ENCODE peak calls at places on chromosomes 16 and 17, in five cellular contexts. L, G, V, D and O are unnamed samples.
A peak's percentile ranks its signal among the peaks of the same experiment; 100 is the strongest.

GRCh38 chr17:47945529-47946508 is 4.4 kb downstream of the PNPO start:
- DNase-seq in L (no peak), G (no peak), V (no peak), D (no peak), O (no peak)

GRCh38 chr16:47213761-47214440 is 70.2 kb upstream of the NETO2 start:
- DNase-seq in L (no peak), G (no peak), V (no peak), D (no peak), O (no peak)

GRCh38 chr16:85396879-85397871 is 215.9 kb upstream of the GSE1 start:
- DNase-seq in L (peak; percentile 54), G (peak; percentile 76), V (no peak), D (no peak), O (no peak)

GRCh38 chr17:78359216-78359935 is 501 bp downstream of the SOCS3 start:
- DNase-seq in L (peak; percentile 51), G (no peak), V (no peak), D (no peak), O (no peak)

GRCh38 chr17:27549251-27549919 is 81.6 kb upstream of the LGALS9 start:
- DNase-seq in L (no peak), G (no peak), V (no peak), D (no peak), O (no peak)

GRCh38 chr16:84450176-84450865 is 54.1 kb downstream of the MEAK7 start:
- DNase-seq in L (no peak), G (no peak), V (no peak), D (no peak), O (no peak)

GRCh38 chr17:7618608-7619007 is 3.9 kb upstream of the FXR2 start:
- DNase-seq in L (no peak), G (no peak), V (no peak), D (no peak), O (no peak)

GRCh38 chr17:59377410-59377809 is 46.0 kb downstream of the YPEL2 start:
- DNase-seq in L (no peak), G (no peak), V (no peak), D (no peak), O (no peak)

GRCh38 chr17:77556408-77557068 is 402.0 kb upstream of the TNRC6C start:
- DNase-seq in L (no peak), G (no peak), V (no peak), D (no peak), O (no peak)

GRCh38 chr16:3012828-3013420 is at the start of gene CLDN9:
- DNase-seq in L (peak; percentile 75), G (no peak), V (no peak), D (peak; percentile 58), O (peak; percentile 54)

GRCh38 chr17:17035490-17035889 is 6.8 kb upstream of the MPRIP start:
- DNase-seq in L (no peak), G (no peak), V (no peak), D (no peak), O (no peak)
- H3K9me2 ChIP-seq in L (no peaks in the 10 kb centered on the region), G (no peaks in the 10 kb centered on the region), V (no peaks in the 10 kb centered on the region), D (no peaks in the 10 kb centered on the region), O (no peaks in the 10 kb centered on the region)

GRCh38 chr16:68377667-68378420 is 67.0 kb downstream of the PRMT7 start:
- DNase-seq in L (no peak), G (no peak), V (no peak), D (no peak), O (no peak)

GRCh38 chr16:68375801-68376536 is 65.2 kb downstream of the PRMT7 start:
- DNase-seq in L (no peak), G (no peak), V (no peak), D (no peak), O (no peak)

GRCh38 chr16:68374961-68375660 is 64.3 kb downstream of the PRMT7 start:
- DNase-seq in L (peak; percentile 43), G (no peak), V (no peak), D (no peak), O (no peak)

GRCh38 chr16:68377221-68377620 is 66.4 kb downstream of the PRMT7 start:
- DNase-seq in L (no peak), G (no peak), V (no peak), D (no peak), O (no peak)

GRCh38 chr16:68376590-68376989 is 65.8 kb downstream of the PRMT7 start:
- DNase-seq in L (no peak), G (no peak), V (no peak), D (no peak), O (no peak)
- H3K4me3 ChIP-seq in L (no peak overlapping the region), G (no peak overlapping the region), V (no peak overlapping the region), D (no peak overlapping the region), O (no peak overlapping the region)

GRCh38 chr17:80123791-80124190 is 22.4 kb downstream of the GAA start:
- DNase-seq in L (no peak), G (no peak), V (no peak), D (peak; percentile 84), O (no peak)

GRCh38 chr17:80119839-80120238 is 18.5 kb downstream of the GAA start:
- DNase-seq in L (no peak), G (no peak), V (no peak), D (no peak), O (no peak)

GRCh38 chr17:80122926-80123505 is 21.6 kb downstream of the GAA start:
- DNase-seq in L (no peak), G (no peak), V (no peak), D (no peak), O (no peak)

GRCh38 chr17:80124351-80124981 is 22.5 kb downstream of the EIF4A3 start:
- DNase-seq in L (peak; percentile 84), G (no peak), V (peak; percentile 29), D (peak; percentile 28), O (no peak)

GRCh38 chr17:80122026-80122575 is 20.7 kb downstream of the GAA start:
- DNase-seq in L (no peak), G (no peak), V (no peak), D (no peak), O (no peak)
- H3K9me2 ChIP-seq in L (no peaks in the 10 kb centered on the region), G (no peaks in the 10 kb centered on the region), V (no peaks in the 10 kb centered on the region), D (no peaks in the 10 kb centered on the region), O (no peaks in the 10 kb centered on the region)

DNA sequence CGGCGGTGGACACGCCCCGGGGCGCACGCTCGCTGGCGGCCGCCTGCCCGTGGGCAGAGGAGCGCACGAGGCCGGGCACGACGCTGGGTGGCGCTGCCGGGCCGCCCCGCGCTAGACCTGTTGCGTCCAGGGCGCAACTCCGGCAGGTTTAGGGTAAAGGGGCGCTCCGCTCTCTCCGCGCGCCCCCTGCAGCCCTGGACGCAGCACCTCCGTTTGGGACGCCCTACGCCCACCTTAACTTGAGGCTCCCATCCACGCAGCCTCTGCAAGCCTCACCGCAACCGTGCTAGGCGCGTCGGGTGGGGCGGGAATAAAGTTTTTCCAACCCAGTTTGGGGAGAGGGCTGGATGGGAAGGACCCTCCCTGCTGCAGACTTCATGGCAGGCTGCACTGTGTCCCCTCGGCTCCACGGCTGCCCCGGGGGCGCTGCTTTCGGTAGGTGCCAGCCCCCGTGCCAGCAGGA is 299 bp upstream of the SYT17 start:
- DNase-seq in L (peak; percentile 89), G (peak; percentile 57), V (peak; percentile 60), D (peak; percentile 79), O (peak; percentile 60)
- H3K4me3 ChIP-seq in L (peak overlapping the region; percentile 89), G (no peak overlapping the region), V (peak overlapping the region; percentile 78), D (peak overlapping the region; percentile 79), O (peak overlapping the region; percentile 51)

GRCh38 chr16:75629132-75629531 is 6.1 kb upstream of the ADAT1 start:
- DNase-seq in L (no peak), G (no peak), V (no peak), D (no peak), O (no peak)
- H3K9me2 ChIP-seq in L (no peaks in the 10 kb centered on the region), G (no peaks in the 10 kb centered on the region), V (no peaks in the 10 kb centered on the region), D (no peaks in the 10 kb centered on the region), O (no peaks in the 10 kb centered on the region)

GRCh38 chr17:4947010-4947410 is 1.3 kb downstream of the PFN1 start:
- DNase-seq in L (no peak), G (no peak), V (no peak), D (no peak), O (no peak)

GRCh38 chr17:4944554-4945175 is 3.7 kb downstream of the PFN1 start:
- DNase-seq in L (peak; percentile 23), G (peak; percentile 50), V (no peak), D (no peak), O (no peak)

GRCh38 chr17:4946312-4946976 is 1.9 kb downstream of the PFN1 start:
- DNase-seq in L (no peak), G (peak; percentile 23), V (no peak), D (no peak), O (no peak)

GRCh38 chr17:4945176-4945943 is 3.0 kb downstream of the PFN1 start:
- DNase-seq in L (peak; percentile 53), G (peak; percentile 46), V (peak; percentile 82), D (peak; percentile 93), O (peak; percentile 61)

GRCh38 chr17:4945944-4946280 is 2.4 kb downstream of the PFN1 start:
- DNase-seq in L (no peak), G (no peak), V (no peak), D (no peak), O (no peak)
- H3K4me3 ChIP-seq in L (peak overlapping the region; percentile 96), G (peak overlapping the region; percentile 100), V (peak overlapping the region; percentile 96), D (peak overlapping the region; percentile 90), O (peak overlapping the region; percentile 99)

GRCh38 chr17:3378321-3378720 is 7.8 kb downstream of the OR3A2 start:
- DNase-seq in L (no peak), G (no peak), V (no peak), D (no peak), O (no peak)

GRCh38 chr17:3385869-3386816 is at the start of gene OR3A2:
- DNase-seq in L (peak; percentile 69), G (no peak), V (no peak), D (no peak), O (no peak)

DNA sequence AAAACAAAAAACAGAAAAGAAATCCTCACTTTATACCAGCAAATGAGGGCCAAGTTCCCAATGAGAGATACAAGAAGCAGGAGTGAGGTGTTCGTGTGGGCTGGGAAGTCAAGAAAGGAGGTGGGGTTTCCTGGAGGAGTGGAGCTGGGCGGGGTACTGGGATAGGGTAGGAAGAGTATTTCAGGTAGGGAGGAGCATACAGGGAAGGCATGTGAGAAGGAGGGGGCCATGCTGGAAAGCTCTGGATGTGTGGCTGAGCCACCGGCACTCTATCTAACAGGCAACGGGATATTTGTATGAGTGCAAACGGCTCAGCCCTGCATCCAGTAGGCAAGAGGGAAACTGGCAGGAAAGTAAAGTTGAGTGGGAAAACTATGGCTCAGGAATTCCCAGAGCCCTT is 4.2 kb downstream of the OR3A2 start:
- DNase-seq in L (peak; percentile 15), G (no peak), V (no peak), D (no peak), O (no peak)
- H3K9me2 ChIP-seq in L (no peaks in the 10 kb centered on the region), G (no peaks in the 10 kb centered on the region), V (no peaks in the 10 kb centered on the region), D (no peaks in the 10 kb centered on the region), O (no peaks in the 10 kb centered on the region)

GRCh38 chr17:19372004-19372365 is 6.3 kb upstream of the MAPK7 start:
- DNase-seq in L (no peak), G (no peak), V (no peak), D (no peak), O (no peak)
- H3K4me3 ChIP-seq in L (no peak overlapping the region), G (no peak overlapping the region), V (no peak overlapping the region), D (no peak overlapping the region), O (no peak overlapping the region)